ENCODE peak calls at places on chromosomes 2 and 18, in four cellular contexts. C, E, L and S are unnamed samples.

GRCh38 chr18:199768-200167 is 41.4 kb downstream of the USP14 start:
- DNase-seq in L (no peak), E (no peak), C (no peak), S (no peak)

GRCh38 chr2:100043246-100043890 is 99.0 kb downstream of the AFF3 start:
- DNase-seq in E (no peak), L (no peak), C (no peak), S (no peak)

GRCh38 chr18:3611313-3612038 is 161.5 kb downstream of the TGIF1 start:
- DNase-seq in L (no peak), C (peak; percentile 64), E (no peak), S (no peak)

GRCh38 chr2:85230637-85231036 is 97.2 kb downstream of the TGOLN2 start:
- DNase-seq in L (no peak), E (no peak), C (no peak), S (no peak)

GRCh38 chr2:6080837-6081541 is 388.8 kb downstream of the SOX11 start:
- DNase-seq in C (no peak), L (peak; percentile 10), E (no peak), S (peak; percentile 80)

GRCh38 chr2:235493402-235493774 is 455 bp upstream of the AGAP1 start:
- DNase-seq in L (no peak), C (peak; percentile 78), E (peak; percentile 31), S (no peak)

GRCh38 chr2:9467687-9468086 is 6.7 kb upstream of the IAH1 start:
- DNase-seq in L (no peak), C (no peak), E (no peak), S (no peak)

GRCh38 chr18:35130236-35130635 is 89.0 kb downstream of the MAPRE2 start:
- DNase-seq in L (no peak), E (no peak), C (no peak), S (no peak)

GRCh38 chr18:23032030-23032582 is 99.0 kb downstream of the RBBP8 start:
- DNase-seq in C (peak; percentile 88), L (no peak), E (no peak), S (no peak)

GRCh38 chr18:74522635-74523548 is 11.4 kb upstream of the CNDP1 start:
- DNase-seq in C (no peak), L (no peak), E (no peak), S (no peak)

GRCh38 chr2:27084297-27085061 is 2.1 kb upstream of the KHK start:
- DNase-seq in E (no peak), C (no peak), L (no peak), S (no peak)

GRCh38 chr2:15802657-15803056 is 137.7 kb upstream of the MYCN start:
- DNase-seq in E (no peak), C (no peak), L (no peak), S (no peak)

GRCh38 chr2:211367252-211367651 is 810.9 kb downstream of the CPS1 start:
- DNase-seq in E (no peak), L (no peak), C (no peak), S (no peak)
- H3K27ac ChIP-seq in E (no peak overlapping the region), L (no peak overlapping the region), C (no peak overlapping the region), S (no peak overlapping the region)

GRCh38 chr18:44265437-44265836 is 415.3 kb upstream of the SETBP1 start:
- DNase-seq in C (no peak), L (no peak), E (no peak), S (no peak)
- H3K27ac ChIP-seq in C (no peak overlapping the region), L (no peak overlapping the region), E (no peak overlapping the region), S (no peak overlapping the region)

GRCh38 chr2:41923156-41923786 is 124.5 kb upstream of the PKDCC start:
- DNase-seq in L (no peak), E (no peak), C (no peak), S (no peak)

GRCh38 chr2:41926614-41927580 is 120.9 kb upstream of the PKDCC start:
- DNase-seq in L (no peak), C (peak; percentile 52), E (no peak), S (no peak)

GRCh38 chr2:41925009-41925408 is 122.8 kb upstream of the PKDCC start:
- DNase-seq in E (no peak), L (no peak), C (no peak), S (no peak)

GRCh38 chr2:41922177-41922576 is 125.6 kb upstream of the PKDCC start:
- DNase-seq in L (no peak), E (peak; percentile 57), C (peak; percentile 45), S (no peak)

GRCh38 chr2:41924024-41924423 is 123.8 kb upstream of the PKDCC start:
- DNase-seq in L (no peak), C (no peak), E (no peak), S (no peak)
- H3K27ac ChIP-seq in L (no peak overlapping the region), C (no peak overlapping the region), E (peak overlapping the region; percentile 51), S (no peak overlapping the region)

GRCh38 chr2:226308981-226309380 is 490.6 kb downstream of the IRS1 start:
- DNase-seq in C (peak; percentile 86), E (no peak), L (no peak), S (no peak)
- H3K27ac ChIP-seq in C (no peak overlapping the region), E (no peak overlapping the region), L (no peak overlapping the region), S (no peak overlapping the region)

GRCh38 chr2:69385443-69386151 is 1.4 kb downstream of the GFPT1 start:
- DNase-seq in L (no peak), C (peak; percentile 63), E (no peak), S (no peak)
- H3K27ac ChIP-seq in L (no peak overlapping the region), C (peak overlapping the region; percentile 85), E (peak overlapping the region; percentile 92), S (no peak overlapping the region)